ENCODE peak calls at places on chromosome 11, in ten cellular contexts. C is cardiac muscle cell, L is NB4, N is dorsolateral prefrontal cortex, M is heart right ventricle, F is GM06990, R is AG10803, V is BE2C, U is retinal pigment epithelial cell, G is AG04450. X is an unnamed sample.
A peak's percentile ranks its signal among the peaks of the same experiment; 100 is the strongest.

GRCh38 chr11:134561348-134561720 is 149.3 kb upstream of the B3GAT1 start:
- DNase-seq in F (no peak), V (no peak), M (no peak), N (no peak), G (no peak), U (no peak), L (no peak), R (no peak), C (no peak), X (no peak)

GRCh38 chr11:34407121-34407813 is 31.5 kb upstream of the CAT start:
- DNase-seq in R (no peak), G (no peak), F (no peak), N (no peak), C (no peak), L (no peak), U (no peak), M (no peak), V (no peak), X (no peak)

GRCh38 chr11:76655466-76656086 is 15.0 kb downstream of the LRRC32 start:
- DNase-seq in L (no peak), C (no peak), M (no peak), F (no peak), R (no peak), G (no peak), V (no peak), N (no peak), U (no peak), X (no peak)

GRCh38 chr11:118441770-118442169 is 5.5 kb downstream of the KMT2A start:
- DNase-seq in G (no peak), L (no peak), F (no peak), C (no peak), U (no peak), R (no peak), V (no peak), N (no peak), M (no peak), X (no peak)

GRCh38 chr11:116835042-116835772 is 2.2 kb downstream of the APOA1 start:
- DNase-seq in G (no peak), R (no peak), V (no peak), L (peak; percentile 92), N (no peak), C (no peak), U (no peak), M (no peak), F (no peak), X (no peak)

GRCh38 chr11:9660886-9661285 is 3.0 kb upstream of the SWAP70 start:
- DNase-seq in V (no peak), N (no peak), M (no peak), C (peak; percentile 8), F (no peak), R (no peak), G (no peak), U (no peak), L (no peak), X (no peak)

GRCh38 chr11:134527382-134528243 is 115.6 kb upstream of the B3GAT1 start:
- DNase-seq in U (no peak), N (peak; percentile 23), M (no peak), L (no peak), R (no peak), G (no peak), F (no peak), C (no peak), V (peak; percentile 6), X (no peak)

GRCh38 chr11:88193278-88193677 is 18.0 kb upstream of the RAB38 start:
- DNase-seq in F (peak; percentile 24), C (no peak), U (no peak), M (no peak), L (no peak), G (no peak), R (no peak), V (no peak), N (no peak), X (no peak)

GRCh38 chr11:34315006-34315793 is 42.6 kb downstream of the ABTB2 start:
- DNase-seq in L (no peak), V (peak; percentile 28), G (no peak), R (peak; percentile 83), U (no peak), N (no peak), M (no peak), C (no peak), F (no peak), X (no peak)

GRCh38 chr11:19992162-19992561 is 168.1 kb downstream of the DBX1 start:
- DNase-seq in N (no peak), F (no peak), C (no peak), R (peak; percentile 16), U (no peak), L (no peak), G (no peak), V (no peak), M (no peak), X (no peak)

GRCh38 chr11:35418847-35419712 is at the start of gene SLC1A2:
- DNase-seq in G (no peak), L (no peak), F (peak; percentile 25), V (peak; percentile 10), N (peak; percentile 76), C (peak; percentile 47), M (peak; percentile 25), R (peak; percentile 36), U (no peak), X (no peak)

GRCh38 chr11:130315354-130315970 is 745 bp upstream of the ZBTB44 start:
- DNase-seq in G (no peak), C (peak; percentile 10), M (peak; percentile 28), V (no peak), N (peak; percentile 52), L (peak; percentile 22), U (no peak), R (no peak), F (peak; percentile 75), X (no peak)

GRCh38 chr11:127458561-127458960 is 458.0 kb upstream of the KIRREL3 start:
- DNase-seq in M (no peak), L (no peak), U (no peak), G (no peak), C (no peak), N (no peak), R (no peak), V (no peak), F (no peak), X (no peak)

GRCh38 chr11:123374622-123374968 is 55.5 kb upstream of the GRAMD1B start:
- DNase-seq in L (no peak), C (no peak), M (no peak), R (no peak), U (no peak), N (no peak), F (no peak), V (no peak), G (no peak), X (no peak)

DNA sequence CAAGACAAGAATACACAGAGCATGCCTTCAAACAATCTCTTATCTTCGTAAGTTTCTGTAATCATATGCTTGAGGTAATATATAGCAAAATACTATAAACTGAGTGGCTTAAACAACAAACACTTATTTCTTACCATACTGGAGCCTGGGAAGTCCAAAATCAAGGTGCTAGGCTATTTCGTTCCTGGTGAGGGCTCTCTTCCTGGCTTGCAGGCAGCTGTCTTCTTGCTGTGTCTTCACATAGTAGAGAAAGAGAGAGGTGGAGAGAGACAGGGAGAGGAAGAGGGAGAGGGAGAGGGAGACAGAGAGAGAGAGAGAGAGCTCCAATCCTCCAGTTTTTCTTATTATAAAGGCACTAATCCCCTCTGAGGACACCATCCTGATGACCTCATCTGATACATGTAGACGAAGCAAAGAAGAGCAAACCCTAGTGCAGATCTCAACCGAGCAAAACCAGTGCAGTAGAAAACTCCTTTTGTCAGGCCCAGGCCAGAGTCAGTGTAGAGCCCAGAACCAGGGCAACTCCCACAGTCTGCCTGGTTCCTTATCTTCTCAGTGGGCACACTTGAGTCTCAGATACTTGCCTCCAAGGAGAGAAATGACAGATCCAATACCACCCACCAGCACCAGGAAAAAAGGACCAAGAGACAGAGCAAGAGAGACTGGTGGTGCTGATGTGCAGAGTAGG is 297.1 kb upstream of the NCAM1 start:
- DNase-seq in L (no peak), F (no peak), V (no peak), N (no peak), U (no peak), G (no peak), C (no peak), R (no peak), M (no peak), X (no peak)
- TF ChIP-seq CTCF in L (no peak), F (no peak), V (no peak), N (no peak), U (no peak), G (no peak), C (no peak), R (no peak), M (no peak), X (no peak)

GRCh38 chr11:61777234-61778090 is 14.9 kb downstream of the TMEM258 start:
- DNase-seq in C (no peak), N (no peak), L (no peak), R (no peak), M (peak; percentile 66), G (no peak), U (no peak), F (no peak), V (no peak), X (no peak)
- H3K4me3 ChIP-seq in C (no peak overlapping the region), N (peak overlapping the region; percentile 30), L (no peak overlapping the region), R (no peak overlapping the region), M (peak overlapping the region; percentile 29), G (no peak overlapping the region), U (no peak overlapping the region), F (no peak overlapping the region), V (no peak overlapping the region), X (no peak overlapping the region)

GRCh38 chr11:125075900-125076317 is 12.8 kb downstream of the SLC37A2 start:
- DNase-seq in G (no peak), F (no peak), L (no peak), R (no peak), U (no peak), C (peak; percentile 31), V (no peak), M (no peak), N (peak; percentile 20), X (no peak)
- TF ChIP-seq CTCF in G (no peak), F (peak; percentile 16), L (peak; percentile 9), R (no peak), U (no peak), C (no peak), V (no peak), M (no peak), N (no peak), X (no peak)

GRCh38 chr11:10725907-10726253 is 25.2 kb upstream of the CTR9 start:
- DNase-seq in F (peak; percentile 13), L (no peak), G (no peak), U (no peak), N (no peak), C (no peak), R (no peak), M (no peak), V (no peak), X (no peak)

GRCh38 chr11:10727259-10727851 is 23.7 kb upstream of the CTR9 start:
- DNase-seq in M (no peak), U (no peak), C (peak; percentile 7), F (no peak), V (no peak), G (peak; percentile 39), L (no peak), N (no peak), R (peak; percentile 81), X (peak; percentile 63)

GRCh38 chr11:10730151-10730550 is 20.9 kb upstream of the CTR9 start:
- DNase-seq in L (peak; percentile 83), V (no peak), G (no peak), U (no peak), M (no peak), R (peak; percentile 72), F (no peak), N (no peak), C (no peak), X (no peak)

GRCh38 chr11:10728779-10729472 is 22.1 kb upstream of the CTR9 start:
- DNase-seq in U (no peak), G (no peak), L (no peak), F (no peak), V (no peak), R (peak; percentile 81), N (no peak), M (no peak), C (peak; percentile 29), X (no peak)

GRCh38 chr11:10728154-10728553 is 22.9 kb upstream of the CTR9 start:
- DNase-seq in G (no peak), F (no peak), U (no peak), C (no peak), L (peak; percentile 25), M (no peak), R (no peak), V (no peak), N (no peak), X (no peak)
- H3K4me3 ChIP-seq in G (no peak overlapping the region), F (no peak overlapping the region), U (no peak overlapping the region), C (no peak overlapping the region), L (no peak overlapping the region), M (no peak overlapping the region), R (no peak overlapping the region), V (no peak overlapping the region), N (no peak overlapping the region), X (no peak overlapping the region)

X was measured in HFF-Myc.